ENCODE peak calls at places on chromosomes 11 and 22, in five cellular contexts. I, R, U, P and X are unnamed samples.

GRCh38 chr11:5443835-5444393 is 2.6 kb upstream of the OR51I1 start:
- DNase-seq in P (no peak), R (no peak), U (no peak), I (no peak), X (no peak)

GRCh38 chr22:27318516-27318915 is 483.0 kb downstream of the MN1 start:
- DNase-seq in I (no peak), U (peak), P (peak), R (peak), X (peak)

GRCh38 chr11:107991868-107992414 is 16.8 kb upstream of the CUL5 start:
- DNase-seq in P (no peak), I (no peak), U (no peak), R (no peak), X (no peak)

GRCh38 chr11:10381730-10382129 is 73.3 kb upstream of the AMPD3 start:
- DNase-seq in I (no peak), P (no peak), R (no peak), U (peak), X (no peak)

GRCh38 chr11:69497221-69497787 is 15.8 kb downstream of the LINC01488 start:
- DNase-seq in R (no peak), U (peak), I (peak), P (no peak), X (peak)

GRCh38 chr22:35154937-35155387 is 89.0 kb downstream of the ISX start:
- DNase-seq in P (peak), R (peak), U (peak), I (peak), X (peak)

GRCh38 chr22:23163665-23164064 is 16.6 kb upstream of the BCR start:
- DNase-seq in P (no peak), R (no peak), I (no peak), U (peak), X (peak)

GRCh38 chr11:110092577-110093406 is at the start of gene ZC3H12C:
- DNase-seq in P (peak), I (peak), U (peak), R (no peak), X (peak)

GRCh38 chr11:702731-703461 is 3.1 kb upstream of the EPS8L2 start:
- DNase-seq in I (no peak), R (no peak), P (no peak), U (no peak), X (no peak)

GRCh38 chr11:44120169-44120568 is 24.7 kb downstream of the EXT2 start:
- DNase-seq in R (no peak), P (no peak), I (no peak), U (peak), X (peak)

GRCh38 chr22:19879651-19879995 is 24.9 kb upstream of the GNB1L start:
- DNase-seq in I (no peak), U (no peak), R (no peak), P (peak), X (peak)

GRCh38 chr22:27206001-27206746 is 548.8 kb downstream of the MIAT start:
- DNase-seq in R (no peak), P (no peak), I (no peak), U (no peak), X (no peak)

GRCh38 chr11:10294289-10294953 is 402 bp upstream of the SBF2 start:
- DNase-seq in I (no peak), R (no peak), U (peak), P (peak), X (peak)

GRCh38 chr11:122637538-122637937 is 18.0 kb upstream of the UBASH3B start:
- DNase-seq in P (no peak), I (no peak), R (peak), U (no peak), X (no peak)

GRCh38 chr11:68269414-68270081 is 2.2 kb downstream of the C11orf24 start:
- DNase-seq in I (no peak), R (no peak), P (peak), U (peak), X (peak)

GRCh38 chr11:26847977-26848376 is 126.1 kb upstream of the SLC5A12 start:
- DNase-seq in U (peak), I (no peak), R (no peak), P (no peak), X (no peak)

GRCh38 chr22:49204599-49205214 is 623.0 kb downstream of the BRD1 start:
- DNase-seq in P (peak), R (no peak), U (no peak), I (no peak), X (no peak)

GRCh38 chr11:819129-819931 is 616 bp downstream of the PNPLA2 start:
- DNase-seq in P (peak), U (peak), I (peak), R (peak), X (peak)

GRCh38 chr22:35882226-35883027 is 146.2 kb downstream of the RBFOX2 start:
- DNase-seq in R (peak), U (no peak), I (no peak), P (no peak), X (no peak)

GRCh38 chr11:3227568-3228444 is 4.4 kb downstream of the MRGPRE start:
- DNase-seq in I (no peak), P (peak), U (no peak), R (no peak), X (no peak)

GRCh38 chr11:105344938-105345337 is 205.4 kb upstream of the CARD18 start:
- DNase-seq in U (peak), R (no peak), I (no peak), P (no peak), X (no peak)